ENCODE peak calls at places on chromosomes 3 and 15, in six cellular contexts. I is MM.1S; Q is keratinocyte; C is CD8-positive, alpha-beta T cell; K is uterus; J is ovary. X is an unnamed sample. For H3K27me3, the result is how much of the 10 kb centered on the place peaks cover.

GRCh38 chr15:63050737-63051700 is 8.5 kb downstream of the TPM1 start:
- DNase-seq in I (no peak), Q (no peak), C (no peak), K (no peak), J (no peak), X (no peak)

GRCh38 chr3:162136136-162136535 is 639.5 kb downstream of the OTOL1 start:
- DNase-seq in I (no peak), Q (no peak), C (no peak), K (no peak), J (no peak), X (no peak)

GRCh38 chr15:33132722-33133345 is 61.7 kb downstream of the FMN1 start:
- DNase-seq in I (peak), Q (peak), C (no peak), K (no peak), J (no peak), X (no peak)

GRCh38 chr3:151085889-151086483 is 522 bp downstream of the MED12L start:
- DNase-seq in I (peak), Q (no peak), C (peak), K (peak), J (peak), X (no peak)

GRCh38 chr3:43995078-43995928 is 246.4 kb upstream of the TOPAZ1 start:
- DNase-seq in I (peak), Q (no peak), C (no peak), K (no peak), J (no peak), X (no peak)

GRCh38 chr3:149490260-149490971 is 15.9 kb downstream of the TM4SF4 start:
- DNase-seq in I (no peak), Q (no peak), C (no peak), K (no peak), J (no peak), X (no peak)

GRCh38 chr3:124860599-124860998 is 26.6 kb downstream of the ITGB5 start:
- DNase-seq in I (no peak), Q (peak), C (no peak), K (peak), J (peak), X (peak)

GRCh38 chr15:90529369-90530249 is at the start of gene CRTC3:
- DNase-seq in I (peak), Q (no peak), C (peak), K (peak), J (peak), X (peak)

GRCh38 chr3:160401301-160402095 is 2.0 kb downstream of the SMC4 start:
- DNase-seq in I (peak), Q (no peak), C (no peak), K (no peak), J (no peak), X (no peak)

GRCh38 chr3:126284258-126284904 is 72.8 kb downstream of the KLF15 start:
- DNase-seq in I (no peak), Q (peak), C (no peak), K (no peak), J (no peak), X (no peak)

GRCh38 chr3:61638721-61639120 is 77.3 kb downstream of the PTPRG start:
- DNase-seq in I (no peak), Q (no peak), C (no peak), K (no peak), J (no peak), X (no peak)

GRCh38 chr15:51924146-51925068 is 47.2 kb downstream of the LEO1 start:
- DNase-seq in I (no peak), Q (no peak), C (no peak), K (no peak), J (no peak), X (peak)

GRCh38 chr3:121658716-121659435 is 1.8 kb downstream of the HCLS1 start:
- DNase-seq in I (no peak), Q (no peak), C (no peak), K (no peak), J (no peak), X (no peak)

GRCh38 chr3:112446343-112446742 is 52.9 kb downstream of the BTLA start:
- DNase-seq in I (no peak), Q (no peak), C (no peak), K (no peak), J (no peak), X (no peak)

GRCh38 chr15:40846846-40847224 is 3.0 kb downstream of the SPINT1 start:
- DNase-seq in I (no peak), Q (no peak), C (no peak), K (no peak), J (no peak), X (no peak)

GRCh38 chr15:67897646-67898045 is 57.8 kb upstream of the RNU6-1 start:
- DNase-seq in I (no peak), Q (no peak), C (no peak), K (no peak), J (no peak), X (no peak)

GRCh38 chr3:59895972-59896371 is 846.1 kb upstream of the CFAP20DC start:
- DNase-seq in I (no peak), Q (no peak), C (no peak), K (no peak), J (no peak), X (no peak)

GRCh38 chr15:22939652-22940061 is 40.5 kb downstream of the CYFIP1 start:
- DNase-seq in I (no peak), Q (no peak), C (no peak), K (no peak), J (no peak), X (no peak)

GRCh38 chr3:175185903-175186302 is 326.8 kb downstream of the NAALADL2 start:
- DNase-seq in I (no peak), Q (no peak), C (no peak), K (no peak), J (no peak), X (no peak)

GRCh38 chr3:40255532-40255931 is 54.0 kb upstream of the EIF1B start:
- DNase-seq in I (no peak), Q (no peak), C (no peak), K (no peak), J (no peak), X (no peak)

GRCh38 chr15:98812711-98813441 is 164.5 kb downstream of the IGF1R start:
- DNase-seq in I (no peak), Q (no peak), C (no peak), K (no peak), J (no peak), X (no peak)

GRCh38 chr15:86743283-86743903 is 663.7 kb downstream of the AGBL1 start:
- DNase-seq in I (peak), Q (no peak), C (peak), K (peak), J (no peak), X (peak)

GRCh38 chr3:63864008-63864871 is 573 bp downstream of the ATXN7 start:
- DNase-seq in I (peak), Q (no peak), C (peak), K (peak), J (peak), X (no peak)

GRCh38 chr3:147389265-147390175 is 16.8 kb downstream of the ZIC4 start:
- DNase-seq in I (no peak), Q (no peak), C (no peak), K (no peak), J (no peak), X (no peak)

GRCh38 chr15:35491999-35492398 is 54.0 kb downstream of the DPH6 start:
- DNase-seq in I (no peak), Q (no peak), C (no peak), K (no peak), J (no peak), X (no peak)

GRCh38 chr3:5731100-5731499 is 543.6 kb downstream of the EDEM1 start:
- DNase-seq in I (no peak), Q (no peak), C (no peak), K (no peak), J (no peak), X (no peak)

GRCh38 chr15:67066041-67067021 is 929 bp downstream of the SMAD3 start:
- DNase-seq in I (no peak), Q (no peak), C (peak), K (peak), J (peak), X (no peak)

GRCh38 chr3:54994026-54994626 is 66.3 kb upstream of the LRTM1 start:
- DNase-seq in I (no peak), Q (no peak), C (no peak), K (no peak), J (no peak), X (no peak)

GRCh38 chr15:45457641-45458539 is 64.7 kb downstream of the SLC30A4 start:
- DNase-seq in I (peak), Q (peak), C (peak), K (peak), J (peak), X (peak)

DNA sequence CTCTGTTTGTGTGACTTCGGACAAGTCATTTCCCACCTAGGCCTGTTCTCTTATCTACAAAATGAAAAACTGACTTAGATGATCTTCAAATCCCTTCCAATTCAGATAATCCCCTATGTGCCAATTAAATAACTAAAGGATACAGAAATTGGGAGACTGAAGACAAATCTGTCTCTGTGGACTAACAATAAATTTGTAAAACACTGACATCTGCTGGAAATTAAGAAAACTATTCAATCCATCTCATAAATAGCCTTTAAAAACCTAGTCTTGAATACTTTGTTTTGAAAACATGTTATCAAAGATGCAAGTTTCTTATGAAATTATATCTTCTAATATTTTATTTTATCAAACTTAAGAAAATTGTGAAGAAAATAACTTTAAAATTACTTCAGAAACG is 38.3 kb downstream of the MTHFS start:
- DNase-seq in I (no peak), Q (no peak), C (no peak), K (no peak), J (no peak), X (no peak)
- TF ChIP-seq CTCF in I (peak), Q (no peak), C (no peak), K (no peak), J (no peak), X (no peak)

GRCh38 chr3:52998781-52999509 is 46.9 kb downstream of the SFMBT1 start:
- DNase-seq in I (no peak), Q (peak), C (no peak), K (no peak), J (no peak), X (no peak)
- H3K4me3 ChIP-seq in I (no peak), Q (peak), C (no peak), K (no peak), J (no peak), X (no peak)

GRCh38 chr3:172538368-172539264 is 15.4 kb upstream of the TNFSF10 start:
- DNase-seq in I (no peak), Q (no peak), C (no peak), K (no peak), J (no peak), X (no peak)

GRCh38 chr3:172536505-172536904 is 13.3 kb upstream of the TNFSF10 start:
- DNase-seq in I (no peak), Q (no peak), C (no peak), K (no peak), J (no peak), X (no peak)

GRCh38 chr3:172539273-172539672 is 16.0 kb upstream of the TNFSF10 start:
- DNase-seq in I (no peak), Q (no peak), C (no peak), K (no peak), J (no peak), X (no peak)

GRCh38 chr3:172537521-172538158 is 14.4 kb upstream of the TNFSF10 start:
- DNase-seq in I (no peak), Q (no peak), C (no peak), K (no peak), J (no peak), X (no peak)

GRCh38 chr3:172536993-172537419 is 13.8 kb upstream of the TNFSF10 start:
- DNase-seq in I (no peak), Q (peak), C (no peak), K (no peak), J (no peak), X (no peak)
- H3K27me3 ChIP-seq in I (under half), Q (under half), C (under half), K (under half), J (under half), X (under half)

GRCh38 chr15:61702224-61703120 is 357.8 kb downstream of the VPS13C start:
- DNase-seq in I (peak), Q (no peak), C (no peak), K (no peak), J (no peak), X (peak)
- TF ChIP-seq CTCF in I (peak), Q (peak), C (no peak), K (no peak), J (no peak), X (peak)

GRCh38 chr3:12549971-12550760 is 4.9 kb upstream of the MKRN2OS start:
- DNase-seq in I (no peak), Q (no peak), C (no peak), K (no peak), J (no peak), X (no peak)

GRCh38 chr3:12545473-12545791 is at the start of gene MKRN2OS:
- DNase-seq in I (no peak), Q (peak), C (no peak), K (no peak), J (no peak), X (no peak)

GRCh38 chr3:12541625-12542024 is 3.7 kb downstream of the MKRN2OS start:
- DNase-seq in I (no peak), Q (no peak), C (no peak), K (no peak), J (no peak), X (no peak)

GRCh38 chr3:12544652-12545472 is 437 bp downstream of the MKRN2OS start:
- DNase-seq in I (no peak), Q (no peak), C (no peak), K (no peak), J (no peak), X (no peak)
- H3K4me3 ChIP-seq in I (no peak), Q (peak), C (no peak), K (no peak), J (no peak), X (no peak)

DNA sequence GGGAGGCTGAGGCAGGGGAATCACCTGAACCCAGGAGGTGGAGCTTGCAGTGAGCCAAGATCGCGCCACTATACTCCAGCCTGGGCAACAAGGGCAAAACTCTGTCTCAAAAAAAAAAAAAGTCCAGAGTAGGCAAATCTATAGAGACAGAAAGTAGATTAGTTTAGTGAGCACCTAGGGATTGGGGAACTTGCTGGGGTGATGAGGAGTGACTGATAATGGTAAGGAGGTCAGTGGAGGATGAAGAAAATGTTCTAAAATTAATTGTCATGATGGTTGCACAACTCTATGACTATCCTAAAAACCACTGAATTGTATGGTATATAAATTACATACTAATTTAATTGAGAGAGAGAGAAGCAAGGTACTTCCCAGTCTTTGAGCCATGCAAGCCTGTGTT is 27.8 kb upstream of the LYZL4 start:
- DNase-seq in I (no peak), Q (no peak), C (no peak), K (no peak), J (no peak), X (no peak)
- H3K27me3 ChIP-seq in I (under half), Q (under half), C (under half), K (under half), J (under half), X (under half)

DNA sequence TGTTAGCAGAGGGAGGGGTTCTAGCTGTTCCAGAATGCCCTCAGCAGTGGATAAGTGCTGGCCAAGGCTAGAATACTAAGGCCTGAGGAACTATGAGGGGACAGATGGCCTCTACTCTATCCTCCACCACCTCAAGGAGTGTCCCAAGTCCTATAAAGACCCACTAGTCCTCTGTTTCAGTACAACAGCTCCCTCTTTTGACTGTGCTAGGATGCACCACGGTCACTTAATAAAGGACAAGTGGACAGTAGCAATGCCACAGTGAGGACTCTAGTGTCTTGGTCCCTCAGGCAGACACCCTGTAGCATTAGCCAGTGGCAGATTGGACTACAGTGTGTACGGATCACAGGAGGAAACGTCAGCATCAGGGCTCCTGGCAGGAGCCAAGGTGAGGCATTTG is 171.8 kb upstream of the PROK2 start:
- DNase-seq in I (no peak), Q (no peak), C (no peak), K (no peak), J (no peak), X (no peak)
- TF ChIP-seq CTCF in I (no peak), Q (no peak), C (no peak), K (no peak), J (no peak), X (no peak)

GRCh38 chr3:187750041-187750512 is 4.8 kb upstream of the BCL6 start:
- DNase-seq in I (no peak), Q (no peak), C (no peak), K (no peak), J (peak), X (peak)
- H3K4me3 ChIP-seq in I (no peak), Q (peak), C (no peak), K (peak), J (peak), X (peak)

DNA sequence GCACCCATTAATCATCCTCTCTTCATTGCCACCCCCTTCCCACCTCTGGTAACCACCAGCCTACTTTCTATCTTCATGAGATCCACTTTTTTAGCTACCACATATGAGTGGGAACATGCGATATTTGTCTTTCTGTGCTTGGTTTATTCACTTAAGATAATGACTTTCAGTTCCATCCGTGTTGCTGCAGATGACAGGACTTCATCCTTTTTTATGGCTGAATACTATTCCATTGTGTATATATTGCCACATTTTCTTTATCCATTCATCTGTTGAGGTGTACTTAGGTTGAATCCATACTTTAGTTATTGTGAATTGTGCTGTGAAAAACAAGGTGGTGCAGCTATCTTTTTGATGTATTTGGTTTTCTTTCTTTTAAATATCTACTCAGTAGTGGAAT is 53.3 kb upstream of the NR2C2 start:
- DNase-seq in I (no peak), Q (no peak), C (no peak), K (no peak), J (no peak), X (no peak)
- H3K27me3 ChIP-seq in I (under half), Q (under half), C (under half), K (under half), J (under half), X (under half)

GRCh38 chr3:171212648-171213047 is 186.1 kb upstream of the SLC2A2 start:
- DNase-seq in I (no peak), Q (no peak), C (no peak), K (no peak), J (no peak), X (no peak)
- TF ChIP-seq CTCF in I (no peak), Q (no peak), C (no peak), K (no peak), J (no peak), X (no peak)